ENCODE peak calls at places on chromosomes 5 and 9, in ten cellular contexts. One of them, this sample, is unnamed.
A peak's percentile ranks its signal among the peaks of the same experiment; 100 is the strongest.

GRCh38 chr5:35404701-35405100 is 174.4 kb upstream of the PRLR start:
- DNase-seq in uterus: no peak
- DNase-seq in ascending aorta: no peak
- DNase-seq in cardiac muscle cell: no peak
- DNase-seq in HCT116: no peak
- DNase-seq in ovary: no peak
- DNase-seq in tibial nerve: no peak
- DNase-seq in body of pancreas: no peak
- DNase-seq in mucosa of descending colon: no peak
- DNase-seq in lower lobe of right lung: no peak
- DNase-seq in this sample: no peak

GRCh38 chr9:84538879-84539278 is 130.7 kb upstream of the NTRK2 start:
- DNase-seq in ovary: no peak
- DNase-seq in ascending aorta: no peak
- DNase-seq in cardiac muscle cell: no peak
- DNase-seq in HCT116: no peak
- DNase-seq in lower lobe of right lung: no peak
- DNase-seq in tibial nerve: no peak
- DNase-seq in uterus: no peak
- DNase-seq in mucosa of descending colon: no peak
- DNase-seq in body of pancreas: no peak
- DNase-seq in this sample: no peak

GRCh38 chr5:168772466-168772961 is 193.3 kb upstream of the PANK3 start:
- DNase-seq in uterus: no peak
- DNase-seq in HCT116: no peak
- DNase-seq in ovary: no peak
- DNase-seq in tibial nerve: no peak
- DNase-seq in ascending aorta: no peak
- DNase-seq in cardiac muscle cell: no peak
- DNase-seq in body of pancreas: no peak
- DNase-seq in lower lobe of right lung: no peak
- DNase-seq in mucosa of descending colon: no peak
- DNase-seq in this sample: no peak

GRCh38 chr5:120152472-120152871 is 311.6 kb upstream of the PRR16 start:
- DNase-seq in lower lobe of right lung: no peak
- DNase-seq in cardiac muscle cell: no peak
- DNase-seq in HCT116: no peak
- DNase-seq in mucosa of descending colon: no peak
- DNase-seq in body of pancreas: no peak
- DNase-seq in ascending aorta: no peak
- DNase-seq in uterus: no peak
- DNase-seq in tibial nerve: no peak
- DNase-seq in ovary: no peak
- DNase-seq in this sample: no peak

GRCh38 chr9:16133556-16134227 is 580.8 kb downstream of the CCDC171 start:
- DNase-seq in HCT116: peak; percentile 70
- DNase-seq in ascending aorta: no peak
- DNase-seq in mucosa of descending colon: no peak
- DNase-seq in body of pancreas: peak; percentile 54
- DNase-seq in tibial nerve: no peak
- DNase-seq in cardiac muscle cell: peak; percentile 82
- DNase-seq in ovary: peak; percentile 29
- DNase-seq in lower lobe of right lung: peak; percentile 52
- DNase-seq in uterus: no peak
- DNase-seq in this sample: peak; percentile 40

GRCh38 chr9:36441966-36442365 is 41.9 kb upstream of the RNF38 start:
- DNase-seq in ascending aorta: no peak
- DNase-seq in HCT116: no peak
- DNase-seq in cardiac muscle cell: no peak
- DNase-seq in ovary: no peak
- DNase-seq in body of pancreas: no peak
- DNase-seq in tibial nerve: no peak
- DNase-seq in uterus: no peak
- DNase-seq in mucosa of descending colon: no peak
- DNase-seq in lower lobe of right lung: no peak
- DNase-seq in this sample: no peak

GRCh38 chr9:110776207-110776606 is 107.6 kb downstream of the MUSK start:
- DNase-seq in ovary: no peak
- DNase-seq in uterus: no peak
- DNase-seq in tibial nerve: no peak
- DNase-seq in cardiac muscle cell: no peak
- DNase-seq in ascending aorta: no peak
- DNase-seq in HCT116: no peak
- DNase-seq in mucosa of descending colon: no peak
- DNase-seq in body of pancreas: no peak
- DNase-seq in lower lobe of right lung: no peak
- DNase-seq in this sample: no peak

GRCh38 chr5:59608745-59609144 is 284.8 kb downstream of the PDE4D start:
- DNase-seq in HCT116: no peak
- DNase-seq in cardiac muscle cell: no peak
- DNase-seq in body of pancreas: no peak
- DNase-seq in ascending aorta: no peak
- DNase-seq in uterus: no peak
- DNase-seq in tibial nerve: no peak
- DNase-seq in ovary: no peak
- DNase-seq in mucosa of descending colon: no peak
- DNase-seq in lower lobe of right lung: no peak
- DNase-seq in this sample: no peak

GRCh38 chr5:175713930-175714329 is 56.1 kb downstream of the HRH2 start:
- DNase-seq in mucosa of descending colon: no peak
- DNase-seq in ovary: no peak
- DNase-seq in cardiac muscle cell: no peak
- DNase-seq in ascending aorta: no peak
- DNase-seq in lower lobe of right lung: no peak
- DNase-seq in uterus: no peak
- DNase-seq in HCT116: no peak
- DNase-seq in tibial nerve: no peak
- DNase-seq in body of pancreas: no peak
- DNase-seq in this sample: no peak

GRCh38 chr5:126509339-126509738 is 85.7 kb downstream of the ALDH7A1 start:
- DNase-seq in mucosa of descending colon: no peak
- DNase-seq in ascending aorta: no peak
- DNase-seq in uterus: peak; percentile 51
- DNase-seq in tibial nerve: no peak
- DNase-seq in lower lobe of right lung: no peak
- DNase-seq in body of pancreas: no peak
- DNase-seq in cardiac muscle cell: no peak
- DNase-seq in ovary: no peak
- DNase-seq in HCT116: no peak
- DNase-seq in this sample: no peak

GRCh38 chr5:143002459-143003327 is 232.5 kb downstream of the ARHGAP26 start:
- DNase-seq in HCT116: no peak
- DNase-seq in mucosa of descending colon: no peak
- DNase-seq in ovary: no peak
- DNase-seq in body of pancreas: peak; percentile 59
- DNase-seq in uterus: peak; percentile 22
- DNase-seq in cardiac muscle cell: no peak
- DNase-seq in tibial nerve: no peak
- DNase-seq in lower lobe of right lung: peak; percentile 52
- DNase-seq in ascending aorta: no peak
- DNase-seq in this sample: no peak

GRCh38 chr5:109307996-109308395 is 101.8 kb downstream of the PJA2 start:
- DNase-seq in tibial nerve: no peak
- DNase-seq in uterus: no peak
- DNase-seq in body of pancreas: no peak
- DNase-seq in mucosa of descending colon: no peak
- DNase-seq in lower lobe of right lung: no peak
- DNase-seq in HCT116: no peak
- DNase-seq in ovary: no peak
- DNase-seq in cardiac muscle cell: no peak
- DNase-seq in ascending aorta: no peak
- DNase-seq in this sample: no peak

GRCh38 chr9:91166796-91167366 is 194.8 kb downstream of the AUH start:
- DNase-seq in ascending aorta: no peak
- DNase-seq in body of pancreas: no peak
- DNase-seq in cardiac muscle cell: no peak
- DNase-seq in HCT116: no peak
- DNase-seq in ovary: no peak
- DNase-seq in tibial nerve: no peak
- DNase-seq in mucosa of descending colon: no peak
- DNase-seq in lower lobe of right lung: no peak
- DNase-seq in uterus: no peak
- DNase-seq in this sample: no peak

GRCh38 chr9:32843295-32843694 is 60.0 kb downstream of the TMEM215 start:
- DNase-seq in tibial nerve: no peak
- DNase-seq in uterus: no peak
- DNase-seq in cardiac muscle cell: no peak
- DNase-seq in body of pancreas: no peak
- DNase-seq in mucosa of descending colon: no peak
- DNase-seq in HCT116: no peak
- DNase-seq in ascending aorta: no peak
- DNase-seq in lower lobe of right lung: no peak
- DNase-seq in ovary: no peak
- DNase-seq in this sample: no peak

GRCh38 chr9:32839486-32839885 is 56.1 kb downstream of the TMEM215 start:
- DNase-seq in HCT116: no peak
- DNase-seq in tibial nerve: no peak
- DNase-seq in ovary: no peak
- DNase-seq in mucosa of descending colon: no peak
- DNase-seq in body of pancreas: no peak
- DNase-seq in lower lobe of right lung: no peak
- DNase-seq in ascending aorta: no peak
- DNase-seq in uterus: no peak
- DNase-seq in cardiac muscle cell: no peak
- DNase-seq in this sample: no peak

GRCh38 chr9:32841314-32841713 is 58.0 kb downstream of the TMEM215 start:
- DNase-seq in ascending aorta: no peak
- DNase-seq in body of pancreas: no peak
- DNase-seq in tibial nerve: no peak
- DNase-seq in cardiac muscle cell: no peak
- DNase-seq in uterus: no peak
- DNase-seq in lower lobe of right lung: no peak
- DNase-seq in ovary: no peak
- DNase-seq in mucosa of descending colon: no peak
- DNase-seq in HCT116: no peak
- DNase-seq in this sample: no peak

GRCh38 chr9:32837551-32838058 is 54.3 kb downstream of the TMEM215 start:
- DNase-seq in ascending aorta: no peak
- DNase-seq in tibial nerve: no peak
- DNase-seq in cardiac muscle cell: no peak
- DNase-seq in mucosa of descending colon: no peak
- DNase-seq in HCT116: no peak
- DNase-seq in body of pancreas: no peak
- DNase-seq in lower lobe of right lung: no peak
- DNase-seq in uterus: no peak
- DNase-seq in ovary: no peak
- DNase-seq in this sample: no peak

DNA sequence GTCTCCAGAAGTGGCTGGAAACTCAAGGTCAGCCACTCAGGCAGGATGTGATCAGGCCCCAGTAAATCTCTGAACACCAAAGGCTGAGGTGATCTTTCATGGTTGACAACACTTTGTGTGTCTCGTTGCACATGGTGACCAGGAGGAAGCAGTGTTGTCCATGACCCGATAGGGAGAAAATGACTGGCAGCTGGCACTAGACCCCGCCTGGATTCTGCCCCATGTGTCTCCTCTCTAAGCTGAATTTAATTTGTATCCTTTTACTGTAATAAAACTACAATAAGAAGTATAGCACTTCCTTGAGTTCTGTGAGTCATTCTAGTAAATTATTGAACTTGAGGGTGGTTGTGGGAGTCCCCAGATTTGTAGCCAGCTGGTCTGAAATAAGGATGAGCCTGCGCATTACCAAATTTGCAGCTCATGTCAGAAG is 55.7 kb downstream of the TMEM215 start:
- DNase-seq in cardiac muscle cell: no peak
- DNase-seq in ovary: no peak
- DNase-seq in ascending aorta: no peak
- DNase-seq in lower lobe of right lung: no peak
- DNase-seq in body of pancreas: no peak
- DNase-seq in uterus: no peak
- DNase-seq in tibial nerve: no peak
- DNase-seq in mucosa of descending colon: no peak
- DNase-seq in HCT116: no peak
- DNase-seq in this sample: peak; percentile 24
- TF ChIP-seq CTCF in cardiac muscle cell: no peak
- TF ChIP-seq CTCF in ovary: no peak
- TF ChIP-seq CTCF in ascending aorta: no peak
- TF ChIP-seq CTCF in lower lobe of right lung: no peak
- TF ChIP-seq CTCF in body of pancreas: no peak
- TF ChIP-seq CTCF in uterus: no peak
- TF ChIP-seq CTCF in tibial nerve: no peak
- TF ChIP-seq CTCF in mucosa of descending colon: no peak
- TF ChIP-seq CTCF in HCT116: no peak
- TF ChIP-seq CTCF in this sample: no peak

GRCh38 chr5:178883815-178884430 is 11.8 kb upstream of the ZFP2 start:
- DNase-seq in HCT116: no peak
- DNase-seq in mucosa of descending colon: no peak
- DNase-seq in body of pancreas: no peak
- DNase-seq in cardiac muscle cell: no peak
- DNase-seq in ovary: no peak
- DNase-seq in ascending aorta: no peak
- DNase-seq in uterus: no peak
- DNase-seq in tibial nerve: no peak
- DNase-seq in lower lobe of right lung: no peak
- DNase-seq in this sample: no peak
- H3K9me3 ChIP-seq in HCT116: peaks cover 29% of the 10 kb centered on the region
- H3K9me3 ChIP-seq in mucosa of descending colon: peaks cover 99% of the 10 kb centered on the region
- H3K9me3 ChIP-seq in body of pancreas: no peaks in the 10 kb centered on the region
- H3K9me3 ChIP-seq in cardiac muscle cell: peaks cover 9% of the 10 kb centered on the region
- H3K9me3 ChIP-seq in ovary: peaks cover 51% of the 10 kb centered on the region
- H3K9me3 ChIP-seq in ascending aorta: peaks cover 94% of the 10 kb centered on the region
- H3K9me3 ChIP-seq in uterus: no peaks in the 10 kb centered on the region
- H3K9me3 ChIP-seq in tibial nerve: peaks cover 25% of the 10 kb centered on the region
- H3K9me3 ChIP-seq in lower lobe of right lung: peaks cover 99% of the 10 kb centered on the region
- H3K9me3 ChIP-seq in this sample: no peaks in the 10 kb centered on the region

GRCh38 chr9:9998491-9999287 is 614.1 kb downstream of the PTPRD start:
- DNase-seq in lower lobe of right lung: no peak
- DNase-seq in HCT116: no peak
- DNase-seq in mucosa of descending colon: no peak
- DNase-seq in cardiac muscle cell: peak; percentile 68
- DNase-seq in tibial nerve: no peak
- DNase-seq in ascending aorta: no peak
- DNase-seq in uterus: no peak
- DNase-seq in body of pancreas: no peak
- DNase-seq in ovary: no peak
- DNase-seq in this sample: no peak
- TF ChIP-seq CTCF in lower lobe of right lung: peak; percentile 23
- TF ChIP-seq CTCF in HCT116: no peak
- TF ChIP-seq CTCF in mucosa of descending colon: no peak
- TF ChIP-seq CTCF in cardiac muscle cell: no peak
- TF ChIP-seq CTCF in tibial nerve: no peak
- TF ChIP-seq CTCF in ascending aorta: no peak
- TF ChIP-seq CTCF in uterus: no peak
- TF ChIP-seq CTCF in body of pancreas: no peak
- TF ChIP-seq CTCF in ovary: no peak
- TF ChIP-seq CTCF in this sample: no peak

GRCh38 chr5:158039911-158040347 is 181.0 kb upstream of the CLINT1 start:
- DNase-seq in uterus: no peak
- DNase-seq in cardiac muscle cell: no peak
- DNase-seq in mucosa of descending colon: no peak
- DNase-seq in ascending aorta: no peak
- DNase-seq in HCT116: no peak
- DNase-seq in lower lobe of right lung: no peak
- DNase-seq in tibial nerve: no peak
- DNase-seq in body of pancreas: no peak
- DNase-seq in ovary: no peak
- DNase-seq in this sample: no peak

DNA sequence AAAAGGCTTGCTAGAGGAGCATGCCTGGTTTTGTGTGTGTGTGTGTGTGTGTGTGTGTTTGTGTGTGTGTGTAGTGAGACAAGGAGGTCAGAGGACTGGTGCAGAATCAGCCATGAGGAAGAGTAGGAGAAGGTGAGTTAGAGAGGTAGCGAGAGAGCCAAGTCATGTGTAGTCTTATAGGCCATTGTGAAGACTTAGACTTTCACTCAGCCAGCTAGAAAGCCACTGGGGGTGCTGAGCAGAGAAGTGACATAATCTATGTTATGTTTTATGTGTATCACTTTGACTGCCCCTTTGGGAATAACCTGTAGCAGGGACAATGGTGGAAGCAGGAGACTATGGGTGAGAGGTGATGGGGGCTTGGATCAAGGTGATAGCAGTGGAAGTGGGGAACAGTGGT is 180.5 kb upstream of the CLINT1 start:
- DNase-seq in mucosa of descending colon: no peak
- DNase-seq in lower lobe of right lung: no peak
- DNase-seq in ovary: no peak
- DNase-seq in uterus: no peak
- DNase-seq in tibial nerve: no peak
- DNase-seq in cardiac muscle cell: no peak
- DNase-seq in body of pancreas: no peak
- DNase-seq in HCT116: no peak
- DNase-seq in ascending aorta: no peak
- DNase-seq in this sample: no peak
- H3K9me3 ChIP-seq in mucosa of descending colon: no peaks in the 10 kb centered on the region
- H3K9me3 ChIP-seq in lower lobe of right lung: no peaks in the 10 kb centered on the region
- H3K9me3 ChIP-seq in ovary: no peaks in the 10 kb centered on the region
- H3K9me3 ChIP-seq in uterus: no peaks in the 10 kb centered on the region
- H3K9me3 ChIP-seq in tibial nerve: no peaks in the 10 kb centered on the region
- H3K9me3 ChIP-seq in cardiac muscle cell: peaks cover 2% of the 10 kb centered on the region
- H3K9me3 ChIP-seq in body of pancreas: no peaks in the 10 kb centered on the region
- H3K9me3 ChIP-seq in HCT116: peaks cover 3% of the 10 kb centered on the region
- H3K9me3 ChIP-seq in ascending aorta: no peaks in the 10 kb centered on the region
- H3K9me3 ChIP-seq in this sample: no peaks in the 10 kb centered on the region